ENCODE peak calls at places on chromosomes 5 and 9, in seven cellular contexts. X is upper lobe of right lung, Z is sigmoid colon, L is vagina, O is uterus, G is breast epithelium, T is Peyer's patch. S is an unnamed sample.

GRCh38 chr9:13282998-13283397 is 3.5 kb upstream of the MPDZ start:
- DNase-seq in X (no peak), Z (no peak), L (no peak), O (no peak), G (no peak), T (no peak), S (no peak)

GRCh38 chr9:69179037-69179436 is 5.0 kb downstream of the TJP2 start:
- DNase-seq in X (no peak), Z (no peak), L (no peak), O (no peak), G (no peak), T (no peak), S (no peak)

GRCh38 chr5:147063971-147064370 is 170.9 kb upstream of the STK32A start:
- DNase-seq in X (no peak), Z (no peak), L (no peak), O (no peak), G (no peak), T (no peak), S (no peak)

GRCh38 chr5:87784869-87785268 is 372.1 kb upstream of the CCNH start:
- DNase-seq in X (no peak), Z (no peak), L (no peak), O (no peak), G (no peak), T (no peak), S (no peak)

GRCh38 chr9:127129718-127130085 is 7.3 kb upstream of the ANGPTL2 start:
- DNase-seq in X (peak; percentile 59), Z (peak; percentile 69), L (no peak), O (no peak), G (no peak), T (no peak), S (no peak)

GRCh38 chr9:93305497-93306020 is 121.6 kb downstream of the WNK2 start:
- DNase-seq in X (no peak), Z (peak; percentile 73), L (peak; percentile 49), O (no peak), G (peak; percentile 39), T (peak; percentile 11), S (peak; percentile 39)

GRCh38 chr9:4732890-4733289 is 8.1 kb downstream of the AK3 start:
- DNase-seq in X (no peak), Z (no peak), L (no peak), O (no peak), G (no peak), T (no peak), S (no peak)

GRCh38 chr9:110095238-110095637 is 112.7 kb downstream of the C9orf152 start:
- DNase-seq in X (no peak), Z (no peak), L (no peak), O (no peak), G (no peak), T (no peak), S (no peak)

GRCh38 chr5:12023614-12024241 is 119.5 kb upstream of the CTNND2 start:
- DNase-seq in X (no peak), Z (no peak), L (no peak), O (no peak), G (no peak), T (no peak), S (no peak)

GRCh38 chr9:113151696-113152630 is 1.2 kb downstream of the SLC31A2 start:
- DNase-seq in X (no peak), Z (no peak), L (peak; percentile 52), O (no peak), G (no peak), T (no peak), S (no peak)

GRCh38 chr9:14278291-14278721 is 35.6 kb downstream of the NFIB start:
- DNase-seq in X (no peak), Z (no peak), L (no peak), O (no peak), G (no peak), T (no peak), S (no peak)

GRCh38 chr5:131640043-131640856 is 5.2 kb upstream of the RAPGEF6 start:
- DNase-seq in X (no peak), Z (no peak), L (no peak), O (no peak), G (no peak), T (no peak), S (no peak)

GRCh38 chr5:52837068-52837467 is 49.4 kb downstream of the ITGA1 start:
- DNase-seq in X (no peak), Z (no peak), L (no peak), O (peak; percentile 46), G (no peak), T (no peak), S (peak; percentile 48)

GRCh38 chr9:129685220-129685932 is 19.9 kb downstream of the PRRX2 start:
- DNase-seq in X (no peak), Z (no peak), L (no peak), O (no peak), G (no peak), T (no peak), S (no peak)

GRCh38 chr9:127801955-127802575 is 617 bp upstream of the FPGS start:
- DNase-seq in X (no peak), Z (no peak), L (no peak), O (peak; percentile 77), G (no peak), T (no peak), S (no peak)

GRCh38 chr5:174312270-174312617 is 266.7 kb downstream of the NSG2 start:
- DNase-seq in X (no peak), Z (no peak), L (no peak), O (no peak), G (peak; percentile 24), T (no peak), S (no peak)
- TF ChIP-seq CTCF in X (no peak), Z (no peak), L (no peak), O (no peak), G (peak; percentile 6), T (no peak), S (no peak)

DNA sequence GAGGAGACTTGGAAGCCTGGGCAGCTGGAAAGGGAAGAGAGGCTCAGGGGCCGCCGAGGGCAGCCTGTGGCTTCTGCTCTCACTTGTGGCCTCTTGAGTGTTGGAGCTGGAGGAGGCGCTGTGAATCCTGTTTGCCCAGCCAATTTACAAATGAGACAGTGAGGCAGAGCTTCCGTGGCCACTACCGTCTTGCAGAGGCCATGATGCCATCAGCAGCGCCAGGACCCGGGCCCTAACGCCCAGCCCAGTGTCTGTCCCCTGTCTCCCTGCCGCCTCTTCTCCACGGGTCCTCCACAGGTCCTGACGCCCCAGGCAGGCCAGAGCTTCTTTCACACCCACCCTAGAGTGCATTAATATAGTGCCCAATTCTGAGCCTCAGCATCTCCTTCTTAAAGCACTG is 172.8 kb downstream of the GOLPH3 start:
- DNase-seq in X (no peak), Z (no peak), L (no peak), O (no peak), G (no peak), T (no peak), S (no peak)
- H3K27ac ChIP-seq in X (no peak overlapping the region), Z (no peak overlapping the region), L (no peak overlapping the region), O (no peak overlapping the region), G (no peak overlapping the region), T (no peak overlapping the region), S (no peak overlapping the region)

GRCh38 chr5:167732499-167732898 is 558.9 kb upstream of the WWC1 start:
- DNase-seq in X (no peak), Z (no peak), L (no peak), O (no peak), G (no peak), T (no peak), S (no peak)

GRCh38 chr5:167731951-167732350 is 559.5 kb upstream of the WWC1 start:
- DNase-seq in X (no peak), Z (no peak), L (no peak), O (no peak), G (no peak), T (no peak), S (no peak)

GRCh38 chr5:167736992-167737391 is 554.5 kb upstream of the WWC1 start:
- DNase-seq in X (no peak), Z (no peak), L (no peak), O (no peak), G (no peak), T (no peak), S (no peak)
- H3K4me3 ChIP-seq in X (no peak overlapping the region), Z (no peak overlapping the region), L (no peak overlapping the region), O (no peak overlapping the region), G (no peak overlapping the region), T (no peak overlapping the region), S (no peak overlapping the region)

GRCh38 chr5:142000709-142001484 is 11.9 kb downstream of the GNPDA1 start:
- DNase-seq in X (no peak), Z (no peak), L (no peak), O (no peak), G (no peak), T (no peak), S (no peak)
- TF ChIP-seq CTCF in X (peak; percentile 19), Z (peak; percentile 18), L (no peak), O (no peak), G (no peak), T (peak; percentile 15), S (peak; percentile 34)

GRCh38 chr9:35923598-35923926 is 14.3 kb downstream of the SPAAR start:
- DNase-seq in X (no peak), Z (no peak), L (no peak), O (no peak), G (no peak), T (no peak), S (no peak)
- H3K27ac ChIP-seq in X (no peak overlapping the region), Z (peak overlapping the region; percentile 79), L (peak overlapping the region; percentile 56), O (peak overlapping the region; percentile 77), G (peak overlapping the region; percentile 88), T (peak overlapping the region; percentile 23), S (peak overlapping the region; percentile 56)